ENCODE peak calls at places on chromosomes 3 and 15, in seven cellular contexts. Q is stimulated activated naive B cell treated with anti-CD40 and anti-IgM and Interleukin-4, amounts not matched to agents 10 μg/mL and 1 μg/mL and 100 μg/mL, for 72 hours; D is stimulated activated CD4-positive, alpha-beta T cell treated with anti-CD3 and anti-CD28 coated beads, TNF-alpha, amount 100 ng/mL, for 48 hours; G is putamen; S is heart right ventricle; U is tibial artery; O is H7. Y is an unnamed sample.

GRCh38 chr15:94119923-94120775 is 111.2 kb upstream of the MCTP2 start:
- DNase-seq in Q (peak; percentile 43), D (peak; percentile 29), G (peak; percentile 76), S (peak; percentile 73), U (peak; percentile 72), O (peak; percentile 35), Y (peak; percentile 81)

GRCh38 chr3:172315401-172316091 is 132.7 kb downstream of the GHSR start:
- DNase-seq in Q (no peak), D (no peak), G (no peak), S (peak; percentile 60), U (no peak), O (no peak), Y (no peak)

GRCh38 chr3:113212155-113212844 is 943 bp downstream of the BOC start:
- DNase-seq in Q (no peak), D (no peak), G (no peak), S (no peak), U (no peak), O (peak; percentile 64), Y (no peak)

GRCh38 chr15:63233667-63234419 is 43.6 kb upstream of the APH1B start:
- DNase-seq in Q (no peak), D (no peak), G (no peak), S (no peak), U (no peak), O (no peak), Y (no peak)

GRCh38 chr3:12336099-12336498 is 47.2 kb downstream of the PPARG start:
- DNase-seq in Q (no peak), D (no peak), G (no peak), S (no peak), U (no peak), O (no peak), Y (no peak)

GRCh38 chr3:21486381-21486935 is 264.6 kb downstream of the ZNF385D start:
- DNase-seq in Q (no peak), D (no peak), G (no peak), S (no peak), U (no peak), O (no peak), Y (no peak)

GRCh38 chr3:71006810-71007785 is 576.4 kb downstream of the FOXP1 start:
- DNase-seq in Q (no peak), D (no peak), G (no peak), S (no peak), U (no peak), O (peak; percentile 14), Y (peak; percentile 71)

GRCh38 chr15:68816795-68817303 is 3.8 kb downstream of the ANP32A start:
- DNase-seq in Q (no peak), D (no peak), G (no peak), S (peak; percentile 30), U (no peak), O (no peak), Y (no peak)

GRCh38 chr3:145865329-145865904 is 295.6 kb downstream of the PLOD2 start:
- DNase-seq in Q (no peak), D (no peak), G (no peak), S (no peak), U (no peak), O (no peak), Y (no peak)

GRCh38 chr3:101010316-101010715 is 17.1 kb upstream of the ABI3BP start:
- DNase-seq in Q (no peak), D (no peak), G (no peak), S (no peak), U (no peak), O (no peak), Y (no peak)

GRCh38 chr3:79653242-79653830 is 114.5 kb downstream of the ROBO1 start:
- DNase-seq in Q (no peak), D (no peak), G (no peak), S (no peak), U (no peak), O (no peak), Y (no peak)

GRCh38 chr3:13700362-13700761 is 151.4 kb downstream of the FBLN2 start:
- DNase-seq in Q (no peak), D (no peak), G (no peak), S (no peak), U (no peak), O (peak; percentile 80), Y (no peak)

GRCh38 chr3:25820372-25820771 is 30.5 kb downstream of the OXSM start:
- DNase-seq in Q (no peak), D (no peak), G (peak; percentile 14), S (peak; percentile 10), U (no peak), O (peak; percentile 4), Y (peak; percentile 30)

GRCh38 chr15:43382310-43382709 is 11.4 kb downstream of the TUBGCP4 start:
- DNase-seq in Q (no peak), D (no peak), G (no peak), S (no peak), U (no peak), O (no peak), Y (no peak)

GRCh38 chr3:70506775-70507174 is 194.3 kb upstream of the MDFIC2 start:
- DNase-seq in Q (no peak), D (no peak), G (no peak), S (no peak), U (no peak), O (no peak), Y (no peak)

GRCh38 chr3:188052966-188053340 is 101.0 kb upstream of the LPP start:
- DNase-seq in Q (no peak), D (no peak), G (no peak), S (no peak), U (no peak), O (no peak), Y (no peak)

GRCh38 chr3:197302696-197303341 is 4.4 kb upstream of the DLG1 start:
- DNase-seq in Q (no peak), D (no peak), G (no peak), S (no peak), U (no peak), O (no peak), Y (no peak)

GRCh38 chr3:186638259-186638658 is 1.9 kb upstream of the FETUB start:
- DNase-seq in Q (no peak), D (no peak), G (no peak), S (no peak), U (no peak), O (no peak), Y (no peak)